ENCODE peak calls at places on chromosomes 11 and 22, in ten cellular contexts. D is ovary, M is gastrocnemius medialis, S is hepatocyte, X is Caco-2, F is tibial artery, A is GM12865, Q is HFF-Myc, W is HFFc6, V is cardiac muscle cell. B is an unnamed sample.

GRCh38 chr11:44264761-44265160 is 45.2 kb downstream of the ALX4 start:
- DNase-seq in Q (no peak), S (no peak), F (no peak), V (no peak), W (no peak), X (no peak), M (no peak), D (no peak), A (no peak), B (no peak)

GRCh38 chr11:10317281-10317755 is 12.4 kb downstream of the ADM start:
- DNase-seq in V (no peak), A (peak; percentile 68), X (no peak), F (no peak), D (peak; percentile 52), W (no peak), M (no peak), S (no peak), Q (no peak), B (no peak)

GRCh38 chr11:1151366-1152315 is 6.1 kb upstream of the MUC5AC start:
- DNase-seq in Q (no peak), M (no peak), A (no peak), F (no peak), X (no peak), V (no peak), S (peak; percentile 27), W (no peak), D (no peak), B (no peak)

GRCh38 chr11:10622957-10623787 is 54.7 kb upstream of the LYVE1 start:
- DNase-seq in F (peak; percentile 52), S (no peak), M (peak; percentile 30), A (peak; percentile 19), V (no peak), W (no peak), X (no peak), D (no peak), Q (no peak), B (no peak)

GRCh38 chr11:47995318-47995717 is 15.0 kb downstream of the PTPRJ start:
- DNase-seq in D (no peak), A (no peak), M (no peak), V (no peak), Q (no peak), X (no peak), S (peak; percentile 43), W (no peak), F (no peak), B (no peak)

GRCh38 chr11:86185346-86185745 is 59.2 kb upstream of the EED start:
- DNase-seq in V (no peak), A (no peak), D (no peak), Q (no peak), S (no peak), X (no peak), M (no peak), F (no peak), W (no peak), B (no peak)

GRCh38 chr22:24190566-24191208 is 9.4 kb downstream of the SUSD2 start:
- DNase-seq in M (peak; percentile 10), S (no peak), F (no peak), V (no peak), D (peak; percentile 23), Q (no peak), W (no peak), X (no peak), A (no peak), B (no peak)

GRCh38 chr11:13391217-13391616 is 71.8 kb downstream of the BTBD10 start:
- DNase-seq in Q (no peak), A (no peak), W (no peak), X (no peak), M (no peak), V (no peak), S (no peak), F (no peak), D (no peak), B (no peak)

GRCh38 chr22:25545117-25545516 is 19.4 kb upstream of the GRK3 start:
- DNase-seq in W (no peak), M (no peak), V (no peak), A (no peak), Q (no peak), X (no peak), F (no peak), D (no peak), S (no peak), B (no peak)

GRCh38 chr11:117221775-117222517 is 9.9 kb downstream of the PCSK7 start:
- DNase-seq in W (peak; percentile 52), D (peak; percentile 84), Q (no peak), A (no peak), F (peak; percentile 88), X (no peak), M (peak; percentile 83), S (no peak), V (peak; percentile 85), B (no peak)

GRCh38 chr11:90294526-90294925 is 71.7 kb upstream of the CHORDC1 start:
- DNase-seq in S (no peak), D (no peak), A (no peak), M (no peak), V (no peak), X (no peak), F (no peak), W (no peak), Q (no peak), B (no peak)

GRCh38 chr11:13110929-13111812 is 102.1 kb downstream of the RASSF10 start:
- DNase-seq in V (peak; percentile 69), M (no peak), A (peak; percentile 70), W (peak; percentile 56), Q (no peak), X (no peak), S (peak; percentile 29), F (no peak), D (no peak), B (no peak)

GRCh38 chr22:23072035-23072910 is 2.0 kb downstream of the GNAZ start:
- DNase-seq in V (no peak), S (no peak), A (no peak), M (no peak), D (peak; percentile 16), Q (no peak), F (no peak), W (peak; percentile 95), X (no peak), B (no peak)

GRCh38 chr11:86067230-86068137 is 1.4 kb downstream of the PICALM start:
- DNase-seq in Q (no peak), V (no peak), A (peak; percentile 52), W (no peak), S (peak; percentile 50), F (no peak), X (peak; percentile 62), D (no peak), M (no peak), B (no peak)

GRCh38 chr22:50001388-50002231 is 11.0 kb downstream of the IL17REL start:
- DNase-seq in M (no peak), F (no peak), S (no peak), X (no peak), A (no peak), D (no peak), Q (no peak), V (no peak), W (no peak), B (no peak)

GRCh38 chr11:80720295-80720694 is 1279.5 kb upstream of the TENM4 start:
- DNase-seq in F (no peak), W (no peak), S (no peak), M (no peak), Q (no peak), A (no peak), D (no peak), X (no peak), V (no peak), B (no peak)

GRCh38 chr11:114259551-114259983 is 36.6 kb upstream of the NNMT start:
- DNase-seq in F (no peak), V (no peak), S (no peak), X (no peak), W (no peak), M (no peak), A (no peak), D (no peak), Q (no peak), B (no peak)

DNA sequence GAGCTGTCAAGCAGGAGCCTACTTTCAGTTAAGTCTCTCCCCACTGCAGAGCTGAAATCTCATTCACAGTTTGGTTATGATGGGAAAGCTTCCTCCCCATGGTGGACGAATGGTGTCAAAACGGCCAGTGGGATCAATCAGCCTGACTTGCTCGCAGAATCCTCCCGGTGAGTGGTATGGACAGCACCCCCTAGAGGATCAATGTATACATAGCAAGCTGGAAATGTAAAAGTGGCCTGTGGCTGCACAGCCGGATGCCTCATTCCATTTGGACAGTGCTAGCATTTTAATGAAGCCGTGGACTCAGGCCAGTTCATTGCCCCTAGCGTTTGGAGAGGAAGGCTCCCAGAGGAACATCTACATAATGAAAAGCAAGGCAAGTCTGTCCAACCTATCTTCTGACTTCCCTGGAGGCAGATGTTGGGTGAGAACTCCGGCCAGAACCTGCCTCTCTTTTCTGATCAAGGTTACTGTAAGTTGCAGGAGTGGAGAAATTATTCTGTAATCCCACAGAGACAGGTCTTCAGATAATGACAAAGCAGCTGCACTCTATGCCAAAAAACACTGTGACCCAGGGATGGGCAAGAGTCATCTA is 942.3 kb downstream of the NTM start:
- DNase-seq in X (peak; percentile 21), D (no peak), Q (peak; percentile 1), S (no peak), V (peak; percentile 55), F (no peak), W (peak; percentile 31), A (peak; percentile 58), M (no peak), B (no peak)
- TF ChIP-seq CTCF in X (peak; percentile 35), D (no peak), Q (peak; percentile 62), S (peak; percentile 49), V (peak; percentile 70), F (no peak), W (peak; percentile 87), A (peak; percentile 77), M (peak; percentile 42), B (peak; percentile 48)

DNA sequence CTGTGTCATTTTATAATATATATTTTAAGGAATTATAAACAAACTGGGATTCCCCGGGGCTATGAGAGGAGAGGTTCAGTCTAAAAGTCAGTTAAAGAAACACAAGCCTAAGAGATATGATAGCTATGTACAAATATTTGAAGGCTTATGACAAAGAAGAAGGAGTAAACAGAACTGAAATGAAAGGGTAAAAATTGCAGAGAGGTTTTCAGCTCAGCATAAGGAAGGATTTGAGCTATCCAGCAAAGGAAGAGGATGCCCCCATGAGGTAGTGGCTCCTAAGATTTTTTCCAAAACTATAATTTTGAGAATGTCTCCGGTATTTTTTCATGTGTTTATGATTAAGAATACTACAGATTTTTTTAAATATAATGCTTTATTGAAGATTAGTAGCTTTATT is 57.9 kb upstream of the ANGPTL5 start:
- DNase-seq in D (no peak), A (no peak), Q (peak; percentile 2), W (peak; percentile 4), M (no peak), V (peak; percentile 25), X (peak; percentile 65), F (no peak), S (no peak), B (no peak)
- TF ChIP-seq CTCF in D (no peak), A (no peak), Q (no peak), W (peak; percentile 56), M (no peak), V (peak; percentile 24), X (peak; percentile 72), F (no peak), S (peak; percentile 34), B (no peak)

GRCh38 chr11:70183483-70184176 is 19.5 kb upstream of the FADD start:
- DNase-seq in A (no peak), Q (no peak), F (peak; percentile 51), S (no peak), V (no peak), W (no peak), D (no peak), X (no peak), M (no peak), B (no peak)
- TF ChIP-seq CTCF in A (no peak), Q (no peak), F (no peak), S (no peak), V (no peak), W (no peak), D (no peak), X (no peak), M (no peak), B (no peak)

GRCh38 chr11:102794382-102794781 is 3.6 kb downstream of the MMP1 start:
- DNase-seq in V (peak; percentile 30), D (no peak), F (no peak), A (peak; percentile 54), M (no peak), S (peak; percentile 34), W (peak; percentile 29), Q (peak; percentile 40), X (peak; percentile 61), B (no peak)
- TF ChIP-seq CTCF in V (peak; percentile 44), D (no peak), F (no peak), A (peak; percentile 52), M (no peak), S (peak; percentile 29), W (peak; percentile 76), Q (peak; percentile 72), X (peak; percentile 63), B (peak; percentile 23)